ENCODE peak calls at places on chromosomes 4 and X, in five cellular contexts. S is heart right ventricle, L is Caco-2, F is upper lobe of right lung, R is spleen. K is an unnamed sample. For H3K9me3, the result is how much of the 10 kb centered on the place peaks cover.

GRCh38 chr4:71361476-71361875 is 22.7 kb downstream of the SLC4A4 start:
- DNase-seq in F (no peak), S (no peak), R (no peak), L (no peak), K (no peak)

GRCh38 chr4:187608001-187608421 is 387.6 kb upstream of the ZFP42 start:
- DNase-seq in L (no peak), S (no peak), F (no peak), R (no peak), K (no peak)

GRCh38 chr4:76736434-76736833 is 161.5 kb downstream of the SOWAHB start:
- DNase-seq in L (no peak), R (no peak), F (no peak), S (no peak), K (no peak)

GRCh38 chr4:185773419-185773818 is 38.6 kb downstream of the SORBS2 start:
- DNase-seq in R (no peak), F (peak), S (peak), L (no peak), K (peak)

GRCh38 chr4:170134821-170135220 is 45.1 kb upstream of the AADAT start:
- DNase-seq in L (no peak), F (no peak), R (no peak), S (no peak), K (no peak)

GRCh38 chrX:129006491-129006890 is 516.8 kb downstream of the SMARCA1 start:
- DNase-seq in R (no peak), S (no peak), F (no peak), L (no peak), K (no peak)

GRCh38 chr4:133156096-133156495 is 7.0 kb downstream of the PCDH10 start:
- DNase-seq in S (no peak), L (no peak), F (no peak), R (no peak), K (no peak)

GRCh38 chr4:156362581-156362980 is 408.9 kb upstream of the CTSO start:
- DNase-seq in R (no peak), F (no peak), S (no peak), L (no peak), K (no peak)

GRCh38 chr4:20916106-20916505 is 215.8 kb downstream of the PACRGL start:
- DNase-seq in S (no peak), R (no peak), F (no peak), L (no peak), K (no peak)

GRCh38 chr4:98386-98785 is 25.9 kb upstream of the ZNF718 start:
- DNase-seq in L (no peak), F (no peak), R (no peak), S (no peak), K (no peak)
- H3K9me3 ChIP-seq in L (under half), F (half or more), R (half or more), S (half or more), K (half or more)

GRCh38 chrX:155874571-155875244 is 6.4 kb upstream of the VAMP7 start:
- DNase-seq in F (no peak), R (no peak), S (no peak), L (no peak), K (no peak)
- H3K4me3 ChIP-seq in F (peak), R (no peak), S (no peak), L (no peak), K (peak)

GRCh38 chr4:182878633-182879495 is 38.3 kb downstream of the DCTD start:
- DNase-seq in R (peak), F (no peak), S (no peak), L (no peak), K (no peak)
- TF ChIP-seq CTCF in R (no peak), F (no peak), S (no peak), L (no peak), K (no peak)

DNA sequence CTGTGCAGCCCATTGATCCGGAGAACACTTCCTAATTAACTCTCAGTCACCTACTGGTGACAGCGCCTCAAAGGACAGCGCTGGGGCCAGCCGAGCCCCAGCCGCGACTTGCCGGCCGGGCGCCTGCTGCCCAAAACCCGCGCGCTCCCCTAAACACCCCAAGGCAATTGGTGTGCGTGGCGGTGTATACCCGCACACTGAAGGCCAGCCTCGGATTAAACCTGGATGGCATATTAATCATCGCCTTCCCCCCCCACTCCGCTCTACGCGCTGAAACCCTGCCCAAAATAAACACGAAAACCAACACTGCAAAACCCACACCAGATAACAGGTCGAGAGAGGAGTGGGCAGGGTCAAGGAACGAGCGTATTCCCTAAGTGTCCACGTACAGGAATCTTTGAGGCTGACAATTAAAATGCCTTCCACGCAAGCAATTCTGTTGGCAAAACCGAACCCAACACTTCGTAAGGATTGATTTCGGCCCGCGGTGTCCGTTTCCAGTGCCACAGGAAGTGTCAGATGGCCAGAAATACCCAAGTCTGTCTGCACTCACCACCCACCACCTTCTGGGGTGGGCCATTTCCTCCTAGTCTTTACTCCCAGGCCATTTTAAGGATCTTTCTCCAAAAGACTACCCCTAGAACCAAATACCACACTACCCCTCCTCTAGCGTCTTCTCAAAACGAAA is 2.7 kb downstream of the BCOR start:
- DNase-seq in S (no peak), L (no peak), R (no peak), F (no peak), K (no peak)
- H3K9me3 ChIP-seq in S (under half), L (under half), R (under half), F (under half), K (under half)

GRCh38 chr4:182502074-182502473 is 258.9 kb downstream of the TENM3 start:
- DNase-seq in R (no peak), L (no peak), F (no peak), S (no peak), K (no peak)

GRCh38 chr4:182507808-182508207 is 264.6 kb downstream of the TENM3 start:
- DNase-seq in S (no peak), F (no peak), L (no peak), R (no peak), K (no peak)

DNA sequence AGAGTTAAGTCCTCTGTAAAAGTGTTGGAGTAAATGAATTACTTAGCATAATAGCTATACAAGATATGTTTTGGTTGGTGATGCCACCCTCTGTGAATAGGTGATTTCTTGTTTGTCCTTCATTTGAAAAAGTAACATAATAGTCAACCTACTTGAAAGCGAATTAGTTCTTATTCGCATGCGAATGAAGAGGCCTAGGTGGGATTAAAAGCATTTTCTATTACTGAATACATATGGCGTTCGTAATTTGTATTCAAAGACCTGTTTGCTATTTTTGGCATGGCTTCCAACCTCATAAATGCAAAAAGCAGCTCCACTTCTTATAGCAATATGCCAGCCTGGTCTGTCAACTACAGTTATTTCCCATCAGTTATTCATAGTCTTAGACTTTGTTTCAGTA is 261.2 kb downstream of the TENM3 start:
- DNase-seq in S (no peak), R (no peak), F (no peak), L (no peak), K (no peak)
- H3K4me3 ChIP-seq in S (no peak), R (no peak), F (no peak), L (no peak), K (no peak)

GRCh38 chrX:50680990-50681389 is 133.0 kb downstream of the SHROOM4 start:
- DNase-seq in L (no peak), F (no peak), R (no peak), S (no peak), K (no peak)
- TF ChIP-seq CTCF in L (peak), F (peak), R (no peak), S (peak), K (peak)

GRCh38 chrX:63050225-63050624 is 300.9 kb downstream of the SPIN4 start:
- DNase-seq in S (no peak), L (peak), R (no peak), F (no peak), K (no peak)
- H3K9me3 ChIP-seq in S (under half), L (under half), R (under half), F (under half), K (under half)

GRCh38 chr4:796206-796605 is 29.7 kb downstream of the CPLX1 start:
- DNase-seq in R (no peak), F (no peak), S (no peak), L (no peak), K (no peak)

GRCh38 chr4:795726-796119 is 30.2 kb downstream of the CPLX1 start:
- DNase-seq in F (no peak), L (no peak), S (no peak), R (no peak), K (no peak)

GRCh38 chr4:793941-794621 is 31.8 kb downstream of the CPLX1 start:
- DNase-seq in R (no peak), F (no peak), L (no peak), S (no peak), K (no peak)

GRCh38 chr4:794911-795725 is 30.8 kb downstream of the CPLX1 start:
- DNase-seq in L (no peak), S (no peak), R (peak), F (no peak), K (no peak)

GRCh38 chr4:797066-797465 is 28.9 kb downstream of the CPLX1 start:
- DNase-seq in R (no peak), S (no peak), F (no peak), L (no peak), K (no peak)
- H3K4me3 ChIP-seq in R (no peak), S (no peak), F (no peak), L (no peak), K (no peak)

GRCh38 chrX:135086197-135086854 is 34.0 kb downstream of the ETDB start:
- DNase-seq in R (no peak), S (no peak), L (peak), F (no peak), K (no peak)
- TF ChIP-seq CTCF in R (peak), S (peak), L (peak), F (peak), K (peak)

GRCh38 chr4:105712766-105713165 is 4.2 kb downstream of the GSTCD start:
- DNase-seq in L (no peak), F (no peak), R (no peak), S (no peak), K (no peak)

GRCh38 chr4:105710012-105710600 is 1.5 kb downstream of the GSTCD start:
- DNase-seq in S (no peak), R (no peak), F (no peak), L (no peak), K (no peak)

GRCh38 chr4:105709081-105709450 is 482 bp downstream of the GSTCD start:
- DNase-seq in R (no peak), F (no peak), S (no peak), L (no peak), K (no peak)

GRCh38 chr4:105708376-105709080 is at the start of the genes GSTCD and INTS12:
- DNase-seq in F (peak), S (peak), R (peak), L (peak), K (peak)

DNA sequence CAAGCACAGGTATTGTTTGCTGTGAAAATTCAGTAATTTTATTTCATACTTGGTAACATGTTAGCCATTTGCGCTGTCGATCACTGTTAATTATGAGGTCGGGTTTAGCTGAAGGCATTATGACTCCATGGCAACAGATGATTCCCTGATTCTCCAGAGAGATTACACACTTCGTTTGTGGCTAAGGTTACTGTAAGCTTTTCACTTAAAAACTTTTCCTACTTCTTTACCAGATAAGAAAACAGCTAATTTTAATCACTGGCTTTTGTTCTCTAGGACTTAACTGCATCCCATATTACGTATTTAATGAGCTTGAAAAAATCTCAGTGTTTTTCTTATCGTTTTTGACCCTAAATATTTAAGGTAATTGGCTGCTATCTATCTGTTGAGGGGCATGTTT is 2.1 kb downstream of the GSTCD start:
- DNase-seq in S (no peak), L (no peak), R (no peak), F (no peak), K (no peak)
- H3K9me3 ChIP-seq in S (under half), L (under half), R (under half), F (under half), K (under half)